ENCODE peak calls at places on chromosomes 12 and 14, in nine cellular contexts. G is HFF-Myc, L is OCI-LY7, H is retinal pigment epithelial cell, D is B cell, T is AG09319, N is astrocyte, K is sigmoid colon, O is fibroblast of lung. P is an unnamed sample.

GRCh38 chr12:93597608-93598007 is 25.1 kb downstream of the SOCS2 start:
- DNase-seq in N (no peak), L (no peak), D (no peak), T (no peak), K (no peak), O (no peak), H (no peak), G (no peak), P (no peak)

GRCh38 chr12:6295187-6295811 is 15.2 kb upstream of the PLEKHG6 start:
- DNase-seq in O (peak; percentile 77), G (peak; percentile 74), K (peak; percentile 51), L (no peak), D (no peak), N (peak; percentile 72), H (peak; percentile 88), T (peak; percentile 72), P (no peak)

GRCh38 chr12:116495260-116495659 is 63.9 kb upstream of the MAP1LC3B2 start:
- DNase-seq in T (no peak), O (peak; percentile 75), H (peak; percentile 66), L (no peak), G (peak; percentile 21), D (no peak), K (no peak), N (peak; percentile 66), P (no peak)

GRCh38 chr14:21109377-21110260 is 8.8 kb downstream of the TMEM253 start:
- DNase-seq in G (no peak), N (no peak), K (no peak), O (no peak), H (no peak), L (no peak), D (no peak), T (no peak), P (peak; percentile 54)

GRCh38 chr12:6917491-6918231 is 3.3 kb downstream of the ENO2 start:
- DNase-seq in O (peak; percentile 79), N (peak; percentile 57), H (no peak), G (no peak), L (no peak), T (no peak), D (no peak), K (no peak), P (no peak)

GRCh38 chr14:34334329-34334728 is 127.7 kb downstream of the SPTSSA start:
- DNase-seq in L (no peak), T (no peak), D (no peak), H (no peak), K (no peak), N (no peak), G (no peak), O (no peak), P (no peak)

GRCh38 chr14:60485600-60486251 is at the start of gene C14orf39:
- DNase-seq in O (peak; percentile 51), K (no peak), L (no peak), H (peak; percentile 8), N (no peak), T (no peak), G (no peak), D (peak; percentile 32), P (peak; percentile 24)

GRCh38 chr14:32625211-32625610 is 296.1 kb downstream of the AKAP6 start:
- DNase-seq in L (no peak), K (no peak), N (no peak), G (no peak), D (no peak), O (no peak), T (no peak), H (no peak), P (no peak)

GRCh38 chr12:94150483-94151225 is 2.3 kb downstream of the PLXNC1 start:
- DNase-seq in O (no peak), K (no peak), H (no peak), D (peak; percentile 67), G (no peak), N (no peak), T (no peak), L (no peak), P (peak; percentile 62)

GRCh38 chr14:105249175-105250007 is 1.1 kb downstream of the BTBD6 start:
- DNase-seq in K (no peak), L (peak; percentile 11), O (peak; percentile 38), D (no peak), T (no peak), G (no peak), N (peak; percentile 31), H (peak; percentile 22), P (no peak)

GRCh38 chr14:81298911-81299310 is 78.2 kb upstream of the GTF2A1 start:
- DNase-seq in T (no peak), L (no peak), O (no peak), K (no peak), D (no peak), N (no peak), G (no peak), H (no peak), P (no peak)

GRCh38 chr14:105866841-105867321 is 340.5 kb downstream of the TMEM121 start:
- DNase-seq in L (no peak), H (no peak), D (no peak), G (no peak), T (no peak), K (peak; percentile 55), O (no peak), N (no peak), P (no peak)

GRCh38 chr12:108826807-108827721 is 30.3 kb downstream of the SSH1 start:
- DNase-seq in N (no peak), O (peak; percentile 79), K (no peak), L (no peak), H (no peak), D (no peak), T (no peak), G (no peak), P (no peak)

GRCh38 chr14:40119321-40119720 is 687.1 kb upstream of the FBXO33 start:
- DNase-seq in N (peak; percentile 63), K (no peak), T (no peak), H (no peak), D (no peak), G (no peak), L (no peak), O (peak; percentile 73), P (no peak)

GRCh38 chr12:93662961-93663728 is 14.0 kb upstream of the CRADD start:
- DNase-seq in G (no peak), O (no peak), H (no peak), L (no peak), T (no peak), K (no peak), D (no peak), N (no peak), P (no peak)

GRCh38 chr12:112401054-112401453 is 8.4 kb downstream of the RPL6 start:
- DNase-seq in K (no peak), H (no peak), T (no peak), N (no peak), D (no peak), L (no peak), G (no peak), O (no peak), P (no peak)

GRCh38 chr12:67764055-67764454 is 115.5 kb downstream of the DYRK2 start:
- DNase-seq in H (no peak), K (no peak), N (no peak), T (no peak), L (no peak), O (no peak), G (no peak), D (no peak), P (no peak)

GRCh38 chr14:72521968-72522741 is 371.7 kb downstream of the DPF3 start:
- DNase-seq in K (no peak), T (no peak), H (no peak), O (no peak), G (no peak), D (peak; percentile 41), N (no peak), L (no peak), P (no peak)

GRCh38 chr12:54463484-54463883 is 9.9 kb downstream of the GTSF1 start:
- DNase-seq in K (no peak), D (no peak), O (no peak), L (no peak), N (no peak), G (no peak), T (no peak), H (no peak), P (no peak)

GRCh38 chr12:46556820-46557524 is 184.4 kb upstream of the SLC38A2 start:
- DNase-seq in D (no peak), N (peak; percentile 87), K (no peak), H (no peak), T (no peak), G (no peak), L (no peak), O (peak; percentile 90), P (no peak)
- TF ChIP-seq CTCF in D (no peak), N (no peak), K (no peak), H (no peak), T (no peak), G (no peak), L (no peak), O (no peak), P (no peak)

GRCh38 chr12:75623631-75624118 is 112.3 kb upstream of the KRR1 start:
- DNase-seq in L (no peak), T (no peak), N (peak; percentile 21), D (no peak), H (no peak), G (peak; percentile 21), K (no peak), O (peak; percentile 30), P (no peak)
- TF ChIP-seq CTCF in L (peak; percentile 22), T (peak; percentile 9), N (peak; percentile 27), D (no peak), H (peak; percentile 22), G (no peak), K (no peak), O (no peak), P (peak; percentile 3)

GRCh38 chr14:67487332-67487731 is 1.2 kb downstream of the TMEM229B start:
- DNase-seq in L (no peak), H (no peak), G (no peak), N (no peak), D (no peak), K (no peak), O (no peak), T (no peak), P (no peak)

GRCh38 chr14:67485501-67486095 is 2.9 kb downstream of the TMEM229B start:
- DNase-seq in K (no peak), L (no peak), D (no peak), N (no peak), H (no peak), G (no peak), T (no peak), O (peak; percentile 11), P (no peak)

GRCh38 chr14:67486890-67487289 is 1.6 kb downstream of the TMEM229B start:
- DNase-seq in L (no peak), H (no peak), N (no peak), T (no peak), K (no peak), D (no peak), O (no peak), G (no peak), P (no peak)

GRCh38 chr14:67482765-67483164 is 5.8 kb downstream of the TMEM229B start:
- DNase-seq in O (no peak), K (no peak), L (no peak), D (no peak), H (no peak), G (no peak), T (no peak), N (no peak), P (no peak)

GRCh38 chr14:67483599-67484270 is 4.8 kb downstream of the TMEM229B start:
- DNase-seq in G (no peak), K (no peak), O (no peak), L (no peak), N (no peak), H (no peak), T (no peak), D (no peak), P (no peak)
- TF ChIP-seq CTCF in G (no peak), K (no peak), O (no peak), L (no peak), N (no peak), H (no peak), T (no peak), D (no peak), P (no peak)

GRCh38 chr14:63905370-63905769 is 52.6 kb downstream of the SYNE2 start:
- DNase-seq in G (no peak), K (no peak), T (no peak), N (no peak), D (no peak), L (no peak), H (no peak), O (no peak), P (no peak)
- TF ChIP-seq CTCF in G (no peak), K (no peak), T (no peak), N (no peak), D (no peak), L (no peak), H (no peak), O (no peak), P (no peak)

P was measured in GM13977.